ENCODE peak calls at places on chromosomes 5 and 9, in seven cellular contexts. S is A673, N is GM12878, M is Peyer's patch, I is colonic mucosa, F is upper lobe of left lung, Z is cardiac muscle cell. Q is an unnamed sample. For H3K4me1, the result is how much of the 10 kb centered on the place peaks cover.

GRCh38 chr9:74824654-74825053 is 63.1 kb downstream of the TRPM6 start:
- DNase-seq in M (no peak), I (peak), F (no peak), Z (peak), N (no peak), S (peak), Q (no peak)

GRCh38 chr9:73470766-73471165 is 319.1 kb downstream of the ANXA1 start:
- DNase-seq in M (no peak), F (no peak), N (no peak), Z (no peak), S (no peak), I (no peak), Q (no peak)

GRCh38 chr5:3509290-3509689 is 86.3 kb upstream of the IRX1 start:
- DNase-seq in M (no peak), F (no peak), N (no peak), I (no peak), S (no peak), Z (no peak), Q (no peak)

GRCh38 chr9:98191615-98192502 is 578 bp downstream of the CORO2A start:
- DNase-seq in M (peak), S (peak), Z (no peak), N (no peak), F (peak), I (peak), Q (no peak)

GRCh38 chr5:37950436-37950835 is 110.6 kb upstream of the GDNF start:
- DNase-seq in M (no peak), N (no peak), Z (no peak), F (no peak), S (no peak), I (no peak), Q (no peak)

GRCh38 chr9:15485836-15486678 is 24.7 kb downstream of the PSIP1 start:
- DNase-seq in N (no peak), Z (peak), S (peak), I (no peak), M (no peak), F (no peak), Q (no peak)

GRCh38 chr9:100589582-100589981 is 11.7 kb downstream of the CAVIN4 start:
- DNase-seq in Z (peak), F (no peak), S (no peak), M (no peak), I (no peak), N (no peak), Q (no peak)

GRCh38 chr5:154819546-154819945 is 30.9 kb downstream of the FAXDC2 start:
- DNase-seq in I (no peak), N (no peak), S (no peak), Z (no peak), F (no peak), M (no peak), Q (no peak)

GRCh38 chr5:140133514-140134167 is 7.9 kb downstream of the IGIP start:
- DNase-seq in S (no peak), N (no peak), I (no peak), Z (no peak), M (no peak), F (peak), Q (peak)

GRCh38 chr9:93256878-93257807 is 73.2 kb downstream of the WNK2 start:
- DNase-seq in S (no peak), M (no peak), F (peak), I (peak), Z (no peak), N (no peak), Q (no peak)

GRCh38 chr9:92774274-92774673 is 9.6 kb upstream of the BICD2 start:
- DNase-seq in M (no peak), I (no peak), Z (peak), N (no peak), F (no peak), S (peak), Q (no peak)

GRCh38 chr5:1470762-1471211 is 25.5 kb upstream of the SLC6A3 start:
- DNase-seq in Z (no peak), F (peak), M (peak), N (no peak), I (no peak), S (no peak), Q (no peak)

GRCh38 chr5:136014976-136015375 is 13.8 kb upstream of the TGFBI start:
- DNase-seq in I (no peak), Z (no peak), S (no peak), N (no peak), M (no peak), F (no peak), Q (no peak)

GRCh38 chr5:168104811-168105481 is 186.5 kb upstream of the WWC1 start:
- DNase-seq in F (no peak), S (peak), M (peak), Z (no peak), I (peak), N (no peak), Q (no peak)

GRCh38 chr5:111143910-111144309 is 51.8 kb downstream of the WDR36 start:
- DNase-seq in M (no peak), N (no peak), F (no peak), Z (peak), I (no peak), S (peak), Q (no peak)

GRCh38 chr9:116504893-116505480 is 182.1 kb upstream of the TRIM32 start:
- DNase-seq in Z (no peak), F (no peak), I (no peak), S (no peak), N (peak), M (no peak), Q (no peak)

GRCh38 chr9:95075700-95076099 is 241.8 kb downstream of the FANCC start:
- DNase-seq in Z (no peak), I (no peak), F (peak), N (no peak), S (no peak), M (no peak), Q (no peak)

GRCh38 chr9:131815971-131816873 is 76.3 kb upstream of the RAPGEF1 start:
- DNase-seq in F (no peak), S (no peak), Z (no peak), I (no peak), N (no peak), M (no peak), Q (no peak)

GRCh38 chr9:23088932-23089364 is 642.3 kb downstream of the DMRTA1 start:
- DNase-seq in Z (no peak), M (no peak), F (no peak), S (peak), I (no peak), N (no peak), Q (no peak)

GRCh38 chr5:111932628-111933027 is 175.6 kb upstream of the NREP start:
- DNase-seq in N (no peak), I (no peak), Z (peak), M (no peak), S (peak), F (peak), Q (no peak)

GRCh38 chr5:73826761-73827450 is 200.9 kb downstream of the ARHGEF28 start:
- DNase-seq in S (no peak), I (no peak), Z (peak), N (no peak), M (no peak), F (peak), Q (no peak)

GRCh38 chr9:114087721-114088120 is 9.6 kb upstream of the AMBP start:
- DNase-seq in Z (no peak), N (no peak), F (peak), S (no peak), M (no peak), I (no peak), Q (no peak)

GRCh38 chr5:158898185-158899177 is 201.2 kb downstream of the EBF1 start:
- DNase-seq in S (no peak), Z (no peak), M (no peak), I (no peak), N (no peak), F (no peak), Q (no peak)

DNA sequence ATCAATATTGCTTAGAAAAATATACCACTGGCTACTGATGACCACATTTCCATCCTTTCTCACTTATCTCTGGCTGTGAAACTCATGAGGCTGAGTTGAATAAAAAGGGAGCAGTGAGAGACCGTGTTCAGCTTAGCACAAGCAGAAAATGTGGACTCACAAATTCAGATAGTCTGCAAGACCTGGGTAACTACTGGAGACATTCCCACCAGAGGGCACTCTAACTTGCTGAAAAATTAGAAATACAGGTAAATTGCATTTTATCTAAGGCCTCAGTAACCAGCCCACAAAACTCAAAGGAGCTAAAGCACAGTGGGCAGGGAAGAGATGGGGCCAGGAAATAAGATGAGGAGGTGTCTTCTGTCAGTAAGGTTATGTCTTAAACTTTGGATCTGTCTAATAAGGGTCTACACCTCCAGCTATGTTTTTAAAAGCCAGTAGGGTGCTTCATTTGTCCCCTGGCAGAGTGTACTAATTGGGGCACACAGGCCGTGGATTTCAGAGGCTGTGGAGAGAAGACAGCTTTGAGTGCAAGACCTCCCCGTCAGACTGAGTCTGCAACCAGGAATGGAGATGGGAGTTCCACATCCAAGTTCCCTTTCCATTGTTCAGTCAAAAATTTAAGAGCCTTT is 8.7 kb upstream of the NDUFB6 start:
- DNase-seq in N (no peak), I (peak), Z (peak), F (no peak), S (peak), M (no peak), Q (no peak)
- TF ChIP-seq CTCF in N (peak), I (no peak), Z (peak), F (peak), S (peak), M (no peak), Q (peak)

DNA sequence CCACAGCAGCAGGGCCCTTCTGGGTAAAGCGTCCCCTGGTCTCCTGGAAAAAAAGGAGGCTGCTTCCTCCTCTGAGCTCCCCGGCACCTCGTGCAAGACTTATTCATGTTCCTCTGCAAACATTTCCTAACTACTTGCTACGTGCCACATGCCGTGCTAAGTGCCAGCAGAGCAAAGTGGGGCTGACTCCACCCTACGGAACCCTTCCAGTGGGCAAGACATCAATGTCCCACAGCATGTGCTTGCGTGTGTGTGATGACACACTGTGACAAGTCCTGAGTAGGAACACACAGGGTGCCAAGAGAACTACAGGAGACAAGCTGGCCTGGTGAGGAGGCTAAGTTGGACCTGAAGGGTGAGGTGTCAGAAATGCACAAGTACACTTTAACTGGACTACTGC is 57.4 kb downstream of the SEMA4D start:
- DNase-seq in M (no peak), S (no peak), N (no peak), F (peak), Z (no peak), I (no peak), Q (no peak)
- H3K4me1 ChIP-seq in M (half or more), S (under half), N (half or more), F (under half), Z (under half), I (under half), Q (under half)

GRCh38 chr5:66830636-66831035 is 234.4 kb downstream of the MAST4 start:
- DNase-seq in S (no peak), F (no peak), Z (peak), M (no peak), N (no peak), I (no peak), Q (no peak)
- TF ChIP-seq CTCF in S (peak), F (no peak), Z (peak), M (no peak), N (no peak), I (no peak), Q (no peak)

GRCh38 chr9:76868897-76869296 is 37.0 kb downstream of the PRUNE2 start:
- DNase-seq in F (no peak), Z (no peak), M (no peak), I (no peak), S (peak), N (no peak), Q (no peak)
- H3K4me1 ChIP-seq in F (under half), Z (under half), M (under half), I (under half), S (under half), N (under half), Q (half or more)

DNA sequence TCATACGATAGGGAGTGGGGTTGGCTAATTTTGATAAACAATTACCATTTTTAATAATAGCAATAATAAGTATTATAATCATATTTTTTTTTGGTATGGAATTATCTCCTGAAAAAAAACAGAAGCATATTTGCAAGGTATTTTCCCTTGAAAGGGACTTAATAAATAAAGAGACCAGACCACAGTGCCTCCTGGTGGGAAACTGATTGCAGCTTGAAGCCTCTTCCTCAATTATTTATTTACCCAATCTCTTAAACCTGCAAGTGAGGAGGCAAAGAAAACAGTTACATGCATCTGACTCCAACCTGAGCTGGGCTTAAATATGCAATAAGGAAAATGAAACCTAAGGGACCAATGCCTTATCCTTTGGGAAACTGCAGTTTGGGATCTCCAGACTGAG is 388.1 kb upstream of the ACO1 start:
- DNase-seq in F (no peak), Z (no peak), N (no peak), M (no peak), S (peak), I (no peak), Q (no peak)
- TF ChIP-seq CTCF in F (no peak), Z (no peak), N (no peak), M (no peak), S (peak), I (no peak), Q (no peak)

GRCh38 chr9:134208310-134208841 is 44.0 kb upstream of the RNU6ATAC start:
- DNase-seq in M (no peak), N (no peak), S (no peak), I (no peak), F (no peak), Z (peak), Q (no peak)

GRCh38 chr9:134210511-134210907 is 46.1 kb upstream of the RNU6ATAC start:
- DNase-seq in Z (no peak), S (no peak), M (no peak), I (no peak), N (no peak), F (no peak), Q (no peak)

GRCh38 chr9:134208981-134209725 is 44.8 kb upstream of the RNU6ATAC start:
- DNase-seq in F (no peak), S (no peak), M (no peak), I (no peak), N (no peak), Z (no peak), Q (no peak)

GRCh38 chr9:134210908-134211810 is 46.8 kb upstream of the RNU6ATAC start:
- DNase-seq in F (no peak), N (no peak), M (no peak), Z (peak), I (no peak), S (no peak), Q (no peak)

GRCh38 chr9:134209731-134210311 is 45.5 kb upstream of the RNU6ATAC start:
- DNase-seq in I (no peak), M (no peak), S (no peak), F (no peak), N (no peak), Z (no peak), Q (no peak)
- H3K4me1 ChIP-seq in I (under half), M (under half), S (under half), F (under half), N (under half), Z (under half), Q (half or more)

GRCh38 chr5:149130121-149130931 is 11.0 kb upstream of the ABLIM3 start:
- DNase-seq in I (no peak), M (no peak), S (no peak), Z (no peak), F (no peak), N (no peak), Q (no peak)
- TF ChIP-seq CTCF in I (no peak), M (no peak), S (peak), Z (peak), F (peak), N (no peak), Q (peak)

GRCh38 chr5:98581416-98581999 is 192.0 kb upstream of the RGMB start:
- DNase-seq in I (no peak), Z (peak), N (no peak), M (no peak), F (no peak), S (no peak), Q (no peak)
- H3K4me1 ChIP-seq in I (under half), Z (under half), N (under half), M (under half), F (under half), S (under half), Q (under half)

GRCh38 chr5:172634106-172634899 is 6.8 kb upstream of the NEURL1B start:
- DNase-seq in I (no peak), F (no peak), S (no peak), M (no peak), N (no peak), Z (no peak), Q (no peak)
- TF ChIP-seq CTCF in I (no peak), F (no peak), S (no peak), M (no peak), N (no peak), Z (no peak), Q (no peak)

GRCh38 chr5:98769006-98769255 is 4.5 kb upstream of the RGMB start:
- DNase-seq in F (no peak), S (peak), Z (no peak), M (peak), N (no peak), I (peak), Q (no peak)
- H3K4me1 ChIP-seq in F (under half), S (under half), Z (under half), M (under half), N (under half), I (under half), Q (under half)

Q was measured in esophagus muscularis mucosa.